ENCODE peak calls at places on chromosomes 12 and 14, in six cellular contexts. D is mesendoderm, Q is gastrocnemius medialis, V is cardiac muscle cell, E is astrocyte, K is fibroblast of villous mesenchyme. G is an unnamed sample.

GRCh38 chr14:54805521-54806322 is 96.9 kb downstream of the GCH1 start:
- DNase-seq in D (peak), Q (peak), V (peak), E (peak), K (peak), G (peak)

GRCh38 chr12:87661770-87662402 is 367.3 kb downstream of the C12orf50 start:
- DNase-seq in D (no peak), Q (no peak), V (no peak), E (no peak), K (peak), G (no peak)

GRCh38 chr12:23911574-23911973 is 37.9 kb downstream of the SOX5 start:
- DNase-seq in D (no peak), Q (no peak), V (no peak), E (no peak), K (no peak), G (no peak)

GRCh38 chr14:92848941-92849340 is 54.8 kb downstream of the GOLGA5 start:
- DNase-seq in D (no peak), Q (no peak), V (no peak), E (no peak), K (no peak), G (no peak)

GRCh38 chr12:17971850-17972249 is 118.1 kb downstream of the RERGL start:
- DNase-seq in D (no peak), Q (no peak), V (no peak), E (peak), K (no peak), G (no peak)

GRCh38 chr12:107178776-107179175 is 85.4 kb upstream of the CRY1 start:
- DNase-seq in D (no peak), Q (no peak), V (no peak), E (no peak), K (no peak), G (no peak)

GRCh38 chr14:94028450-94028826 is 2.3 kb downstream of the OTUB2 start:
- DNase-seq in D (no peak), Q (no peak), V (no peak), E (peak), K (no peak), G (no peak)

GRCh38 chr12:132333766-132334165 is 4.4 kb upstream of the GALNT9 start:
- DNase-seq in D (no peak), Q (no peak), V (no peak), E (no peak), K (no peak), G (no peak)

GRCh38 chr14:57871487-57872080 is 5.7 kb upstream of the SLC35F4 start:
- DNase-seq in D (peak), Q (no peak), V (peak), E (peak), K (peak), G (peak)

GRCh38 chr12:129101404-129101803 is 248.1 kb downstream of the GLT1D1 start:
- DNase-seq in D (peak), Q (no peak), V (no peak), E (no peak), K (no peak), G (no peak)

GRCh38 chr14:93007225-93007997 is 84.5 kb downstream of the CHGA start:
- DNase-seq in D (no peak), Q (no peak), V (peak), E (peak), K (peak), G (peak)

GRCh38 chr14:22099942-22100763 is 426.5 kb upstream of the OR4E1 start:
- DNase-seq in D (peak), Q (peak), V (peak), E (peak), K (peak), G (peak)

DNA sequence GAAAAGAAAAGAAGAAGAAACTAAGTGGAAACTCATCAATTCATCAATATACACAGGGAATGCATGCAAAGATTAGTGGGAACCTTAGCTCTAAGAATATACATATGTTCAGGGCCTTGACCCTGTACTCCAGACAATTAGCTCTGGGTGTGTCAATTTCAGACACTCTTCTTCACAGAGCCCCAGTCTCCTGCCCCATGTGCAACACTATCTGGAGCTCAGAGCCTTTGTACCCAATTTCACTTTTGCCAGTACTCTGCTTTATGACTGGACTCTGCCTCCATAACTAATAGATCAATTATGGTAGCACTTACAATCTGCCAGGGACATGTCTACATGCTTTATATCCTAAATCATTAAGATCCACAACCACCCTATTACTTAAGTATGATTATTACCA is 152.6 kb upstream of the PLEKHG7 start:
- DNase-seq in D (no peak), Q (no peak), V (no peak), E (no peak), K (no peak), G (no peak)
- H3K4me3 ChIP-seq in D (no peak), Q (no peak), V (no peak), E (no peak), K (no peak), G (no peak)

GRCh38 chr12:108653922-108654321 is 20.2 kb upstream of the SELPLG start:
- DNase-seq in D (no peak), Q (no peak), V (no peak), E (no peak), K (no peak), G (no peak)

GRCh38 chr12:108650083-108650482 is 16.4 kb upstream of the SELPLG start:
- DNase-seq in D (no peak), Q (no peak), V (no peak), E (no peak), K (no peak), G (no peak)

GRCh38 chr12:108649668-108650067 is 16.0 kb upstream of the SELPLG start:
- DNase-seq in D (no peak), Q (no peak), V (peak), E (peak), K (peak), G (peak)

GRCh38 chr12:108649126-108649525 is 15.4 kb upstream of the SELPLG start:
- DNase-seq in D (no peak), Q (no peak), V (no peak), E (peak), K (no peak), G (no peak)

DNA sequence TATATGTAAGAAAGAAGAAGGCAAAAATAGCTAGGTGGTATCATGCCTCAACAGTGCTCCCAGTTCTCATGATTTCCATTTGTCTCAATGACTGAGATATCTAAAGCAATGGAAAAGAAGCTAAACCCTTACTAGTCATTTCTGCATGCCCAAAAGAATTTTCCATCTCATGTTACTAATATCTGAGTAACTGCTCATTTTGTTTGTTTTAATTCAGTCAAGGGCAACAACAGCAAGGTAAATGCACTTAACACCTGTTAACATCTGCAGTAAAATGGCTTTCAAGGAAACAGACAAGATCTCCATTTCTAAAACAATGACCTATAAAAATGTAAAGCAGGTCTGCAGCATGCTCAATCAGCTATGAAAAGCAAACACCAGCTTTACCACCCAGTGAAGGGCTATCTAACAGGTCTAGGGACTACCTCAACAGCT is 19.4 kb upstream of the SELPLG start:
- DNase-seq in D (no peak), Q (no peak), V (no peak), E (no peak), K (no peak), G (no peak)
- H3K4me3 ChIP-seq in D (no peak), Q (no peak), V (no peak), E (no peak), K (no peak), G (no peak)

DNA sequence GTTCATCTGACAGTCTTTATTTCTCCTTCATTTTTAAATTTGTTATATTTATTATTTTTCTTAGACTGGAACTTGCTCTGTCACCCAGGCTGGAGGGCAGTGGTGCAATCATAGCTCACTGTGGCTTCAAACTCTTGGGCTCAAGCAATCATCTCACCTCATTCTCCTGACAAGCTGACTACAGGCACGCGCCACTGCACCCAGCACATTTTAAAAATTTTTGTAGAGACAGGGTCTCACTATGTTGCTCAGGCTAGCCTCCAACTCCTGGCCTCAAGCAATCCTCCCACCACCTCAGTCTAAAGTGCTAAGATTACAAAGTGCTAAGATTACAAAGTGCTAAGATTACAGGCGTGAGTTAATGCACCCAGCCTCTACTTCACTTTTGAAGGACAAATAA is 96.6 kb downstream of the RALGAPA1 start:
- DNase-seq in D (peak), Q (no peak), V (no peak), E (no peak), K (no peak), G (no peak)
- H3K4me3 ChIP-seq in D (no peak), Q (no peak), V (no peak), E (no peak), K (no peak), G (no peak)

GRCh38 chr14:104755621-104756020 is 2.7 kb downstream of the SIVA1 start:
- DNase-seq in D (no peak), Q (no peak), V (no peak), E (no peak), K (no peak), G (no peak)
- H3K4me3 ChIP-seq in D (no peak), Q (no peak), V (no peak), E (no peak), K (no peak), G (no peak)

GRCh38 chr12:25056011-25056410 is 107.1 kb upstream of the BCAT1 start:
- DNase-seq in D (no peak), Q (no peak), V (no peak), E (no peak), K (no peak), G (no peak)

GRCh38 chr12:25054076-25054782 is 105.3 kb upstream of the BCAT1 start:
- DNase-seq in D (no peak), Q (no peak), V (no peak), E (peak), K (no peak), G (peak)

GRCh38 chr12:25053021-25053271 is 104.0 kb upstream of the BCAT1 start:
- DNase-seq in D (no peak), Q (no peak), V (no peak), E (no peak), K (no peak), G (no peak)

GRCh38 chr12:25056486-25057130 is 107.7 kb upstream of the BCAT1 start:
- DNase-seq in D (no peak), Q (no peak), V (no peak), E (no peak), K (no peak), G (peak)

DNA sequence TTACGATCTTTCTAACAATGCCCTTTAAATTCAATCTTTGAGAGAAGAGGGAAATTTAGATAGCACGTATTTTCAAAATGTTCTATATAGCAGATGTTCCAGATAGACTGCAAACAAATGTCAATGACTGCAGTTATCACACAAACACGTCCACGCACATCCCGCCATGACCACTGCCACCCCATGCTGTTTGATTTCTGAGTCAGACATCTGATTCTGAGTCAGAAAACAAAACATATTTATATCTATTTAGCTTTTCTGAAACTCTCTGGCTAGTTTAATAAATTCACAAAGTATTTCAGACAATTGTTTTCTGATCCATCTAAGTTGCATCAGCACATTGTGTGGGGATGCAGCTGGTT is 105.9 kb upstream of the BCAT1 start:
- DNase-seq in D (no peak), Q (no peak), V (no peak), E (peak), K (no peak), G (peak)
- H3K4me3 ChIP-seq in D (no peak), Q (no peak), V (no peak), E (no peak), K (no peak), G (no peak)

GRCh38 chr14:23308721-23309445 is 2.2 kb downstream of the BCL2L2 start:
- DNase-seq in D (no peak), Q (no peak), V (no peak), E (no peak), K (no peak), G (no peak)
- H3K4me3 ChIP-seq in D (no peak), Q (no peak), V (no peak), E (peak), K (peak), G (peak)

DNA sequence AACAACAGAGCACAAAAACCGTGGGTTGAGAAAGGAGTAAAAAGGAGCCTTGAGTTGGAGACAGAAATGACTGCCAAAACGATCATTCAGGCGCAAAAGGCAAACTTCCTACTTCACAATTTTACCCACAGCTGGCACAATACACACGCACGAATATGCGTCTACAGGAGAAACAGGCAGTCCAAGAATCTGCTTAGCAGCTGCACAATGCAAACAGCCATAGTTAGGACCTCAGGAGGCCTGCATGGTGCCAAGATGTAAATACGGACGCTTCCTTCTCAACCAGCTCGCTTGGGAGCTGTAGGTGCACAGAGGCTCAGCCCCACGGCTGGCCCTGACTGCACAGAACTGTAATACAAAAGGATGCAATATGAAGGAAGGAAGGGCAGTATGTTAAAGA is 250.1 kb upstream of the CAND1 start:
- DNase-seq in D (no peak), Q (no peak), V (no peak), E (peak), K (no peak), G (peak)
- H3K4me3 ChIP-seq in D (no peak), Q (no peak), V (no peak), E (no peak), K (no peak), G (no peak)

GRCh38 chr12:69252033-69252432 is 12.7 kb downstream of the CPSF6 start:
- DNase-seq in D (peak), Q (no peak), V (no peak), E (no peak), K (peak), G (peak)

GRCh38 chr12:69243099-69244084 is 4.0 kb downstream of the CPSF6 start:
- DNase-seq in D (no peak), Q (no peak), V (no peak), E (no peak), K (no peak), G (no peak)

GRCh38 chr12:69241444-69242092 is 2.2 kb downstream of the CPSF6 start:
- DNase-seq in D (no peak), Q (no peak), V (no peak), E (no peak), K (no peak), G (no peak)

DNA sequence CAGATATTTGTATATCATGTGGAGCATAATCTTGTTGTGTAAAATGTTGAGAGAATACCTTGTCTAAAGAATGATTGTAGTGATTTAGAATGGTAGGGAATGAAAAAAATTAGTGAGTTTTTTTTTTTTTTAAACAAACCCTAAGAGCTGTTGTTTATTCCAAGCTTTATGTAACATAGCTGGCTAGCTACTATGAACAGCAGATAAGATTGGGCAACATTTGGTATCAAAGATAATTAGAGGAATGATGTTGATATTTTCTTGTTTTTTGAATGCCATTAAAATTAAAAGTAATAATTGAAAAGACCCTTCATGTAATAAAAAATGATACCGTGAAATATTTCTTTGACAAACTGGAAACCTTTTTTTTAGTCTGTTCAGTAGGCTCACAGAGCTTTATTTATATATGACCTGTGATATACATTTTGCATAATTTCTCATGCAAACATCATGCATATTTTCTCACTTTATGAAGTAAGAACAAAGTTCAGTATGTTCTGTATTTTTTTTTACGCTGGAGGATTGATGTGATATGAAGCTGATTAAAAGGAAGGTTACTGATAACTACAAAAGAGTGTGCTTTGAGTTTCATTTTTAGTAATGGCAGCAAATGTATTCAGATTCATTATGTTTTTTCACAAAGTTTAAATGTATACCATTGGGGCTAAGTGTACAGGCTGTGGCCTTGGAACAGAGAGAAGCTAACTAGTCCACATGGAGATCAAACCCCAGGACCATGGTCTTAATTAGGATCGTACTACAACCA is 8.1 kb downstream of the CPSF6 start:
- DNase-seq in D (no peak), Q (no peak), V (peak), E (no peak), K (no peak), G (no peak)
- H3K4me3 ChIP-seq in D (no peak), Q (no peak), V (no peak), E (no peak), K (no peak), G (no peak)

G was measured in choroid plexus epithelial cell.